ENCODE peak calls at places on chromosomes 12 and 14, in seven cellular contexts. I, K, T, B, S, R and H are unnamed samples.

GRCh38 chr12:53232641-53233538 is 881 bp upstream of the RARG start:
- DNase-seq in I (peak; percentile 70), K (peak; percentile 56), T (peak; percentile 88), B (peak; percentile 89), S (no peak), R (peak; percentile 49), H (no peak)

GRCh38 chr14:38211258-38211735 is 3.6 kb downstream of the SSTR1 start:
- DNase-seq in I (no peak), K (no peak), T (no peak), B (no peak), S (no peak), R (no peak), H (no peak)

GRCh38 chr14:50061664-50062437 is 54.5 kb downstream of the VCPKMT start:
- DNase-seq in I (peak; percentile 61), K (peak; percentile 41), T (no peak), B (no peak), S (no peak), R (peak; percentile 41), H (peak; percentile 40)

GRCh38 chr12:124297389-124297788 is 2.5 kb downstream of the RFLNA start:
- DNase-seq in I (no peak), K (no peak), T (no peak), B (no peak), S (no peak), R (no peak), H (no peak)

GRCh38 chr12:48883305-48884171 is 17.9 kb upstream of the RND1 start:
- DNase-seq in I (peak; percentile 83), K (no peak), T (peak; percentile 19), B (no peak), S (no peak), R (no peak), H (no peak)

GRCh38 chr12:21526053-21526452 is at the start of gene SPX:
- DNase-seq in I (no peak), K (peak; percentile 11), T (no peak), B (no peak), S (no peak), R (peak; percentile 55), H (no peak)

GRCh38 chr12:121537814-121538698 is 42.8 kb downstream of the KDM2B start:
- DNase-seq in I (peak; percentile 33), K (no peak), T (peak; percentile 75), B (no peak), S (no peak), R (no peak), H (no peak)

GRCh38 chr12:132238487-132239248 is 90.7 kb downstream of the GALNT9 start:
- DNase-seq in I (no peak), K (no peak), T (peak; percentile 9), B (no peak), S (no peak), R (no peak), H (no peak)

GRCh38 chr12:4353785-4354208 is 25.7 kb downstream of the FGF23 start:
- DNase-seq in I (no peak), K (no peak), T (no peak), B (no peak), S (no peak), R (peak; percentile 14), H (peak; percentile 4)

GRCh38 chr14:64870160-64870559 is 9.5 kb downstream of the SPTB start:
- DNase-seq in I (no peak), K (no peak), T (no peak), B (no peak), S (no peak), R (no peak), H (no peak)

GRCh38 chr14:75857199-75857598 is 124.6 kb downstream of the TGFB3 start:
- DNase-seq in I (no peak), K (no peak), T (no peak), B (no peak), S (no peak), R (no peak), H (no peak)
- H3K4me3 ChIP-seq in I (no peak overlapping the region), K (no peak overlapping the region), T (no peak overlapping the region), B (no peak overlapping the region), S (no peak overlapping the region), R (no peak overlapping the region), H (no peak overlapping the region)

DNA sequence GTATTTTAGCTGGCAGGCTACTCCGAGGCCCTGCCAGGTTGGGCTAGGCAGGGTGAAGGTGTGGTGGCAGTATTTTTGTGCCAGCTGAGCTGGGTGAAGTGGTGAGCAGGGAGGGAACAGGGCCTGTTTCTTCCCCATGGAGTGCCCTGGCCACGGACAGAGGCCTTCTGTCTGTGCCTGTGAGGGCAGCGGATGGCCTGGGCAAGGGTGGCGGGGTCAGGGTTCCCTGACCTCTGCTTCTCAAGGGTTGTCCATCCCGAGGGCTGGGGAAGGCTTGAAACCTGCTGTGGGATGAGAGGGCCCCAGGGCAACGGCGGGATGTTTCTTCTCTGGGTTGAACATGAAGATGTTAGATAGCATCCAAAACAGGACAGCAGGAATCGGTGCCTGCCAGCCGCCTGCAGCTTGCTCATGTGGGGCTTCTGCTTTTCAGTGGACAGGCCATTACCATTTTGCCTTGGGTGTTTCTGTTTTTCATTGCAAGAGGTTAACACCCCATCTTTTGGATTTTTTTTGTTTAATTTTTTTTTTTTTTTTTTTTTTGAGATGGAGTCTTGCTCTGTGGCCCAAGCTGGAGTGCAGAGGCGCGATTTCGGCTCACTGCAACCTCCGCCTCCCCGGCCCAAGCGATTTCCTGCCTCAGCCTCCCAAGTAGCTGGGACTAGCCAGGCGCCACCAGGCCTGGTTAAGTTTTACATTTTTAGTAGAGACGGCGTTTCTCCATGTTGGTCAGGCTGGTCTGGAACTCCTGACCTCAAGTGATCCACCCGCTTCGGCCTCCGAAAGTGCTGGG is 3.3 kb downstream of the MTA1 start:
- DNase-seq in I (no peak), K (no peak), T (no peak), B (no peak), S (no peak), R (no peak), H (no peak)
- H3K4me3 ChIP-seq in I (no peak overlapping the region), K (no peak overlapping the region), T (no peak overlapping the region), B (no peak overlapping the region), S (no peak overlapping the region), R (no peak overlapping the region), H (no peak overlapping the region)

GRCh38 chr14:37196604-37197420 is 925 bp upstream of the MIPOL1 start:
- DNase-seq in I (no peak), K (no peak), T (no peak), B (no peak), S (no peak), R (no peak), H (no peak)
- H3K4me3 ChIP-seq in I (peak overlapping the region; percentile 69), K (peak overlapping the region; percentile 82), T (peak overlapping the region; percentile 97), B (peak overlapping the region; percentile 62), S (peak overlapping the region; percentile 55), R (peak overlapping the region; percentile 72), H (peak overlapping the region; percentile 77)

GRCh38 chr12:105031061-105031807 is 45.1 kb downstream of the NOPCHAP1 start:
- DNase-seq in I (no peak), K (no peak), T (no peak), B (no peak), S (no peak), R (no peak), H (no peak)
- H3K4me3 ChIP-seq in I (no peak overlapping the region), K (no peak overlapping the region), T (no peak overlapping the region), B (no peak overlapping the region), S (no peak overlapping the region), R (no peak overlapping the region), H (no peak overlapping the region)

GRCh38 chr14:104932676-104933631 is 8.3 kb downstream of the PLD4 start:
- DNase-seq in I (peak; percentile 88), K (peak; percentile 82), T (peak; percentile 96), B (peak; percentile 93), S (peak; percentile 20), R (peak; percentile 79), H (peak; percentile 66)
- H3K4me3 ChIP-seq in I (peak overlapping the region; percentile 55), K (peak overlapping the region; percentile 58), T (no peak overlapping the region), B (peak overlapping the region; percentile 73), S (peak overlapping the region; percentile 52), R (peak overlapping the region; percentile 58), H (peak overlapping the region; percentile 38)

GRCh38 chr12:81088221-81088620 is 10.3 kb downstream of the ACSS3 start:
- DNase-seq in I (no peak), K (no peak), T (no peak), B (no peak), S (no peak), R (no peak), H (no peak)

GRCh38 chr12:81086342-81086741 is 8.5 kb downstream of the ACSS3 start:
- DNase-seq in I (no peak), K (peak; percentile 4), T (no peak), B (no peak), S (no peak), R (no peak), H (no peak)

GRCh38 chr12:81083906-81084513 is 6.1 kb downstream of the ACSS3 start:
- DNase-seq in I (no peak), K (no peak), T (no peak), B (no peak), S (no peak), R (no peak), H (no peak)

GRCh38 chr12:81084848-81085350 is 7.0 kb downstream of the ACSS3 start:
- DNase-seq in I (no peak), K (peak; percentile 24), T (no peak), B (no peak), S (no peak), R (no peak), H (no peak)

DNA sequence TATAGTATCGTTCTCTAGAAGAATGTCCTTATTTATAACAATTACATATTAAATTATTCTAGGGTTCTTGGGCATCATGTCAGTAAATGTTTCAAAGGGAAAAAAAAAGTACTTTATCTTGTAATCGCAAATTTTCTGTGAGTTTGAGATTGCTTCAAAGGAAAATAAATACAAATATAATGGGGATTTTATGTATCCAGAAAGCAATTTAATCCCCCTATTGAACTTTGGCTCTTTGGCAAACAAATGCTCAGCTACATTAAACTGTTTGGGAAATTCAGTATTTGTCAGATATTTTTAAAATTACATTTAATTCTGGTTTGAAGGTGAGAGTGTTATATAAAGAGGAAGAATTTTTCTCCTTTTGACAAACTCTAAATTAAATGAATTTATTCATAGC is 8.0 kb downstream of the ACSS3 start:
- DNase-seq in I (no peak), K (no peak), T (no peak), B (no peak), S (no peak), R (no peak), H (no peak)
- H3K4me3 ChIP-seq in I (no peak overlapping the region), K (no peak overlapping the region), T (no peak overlapping the region), B (no peak overlapping the region), S (no peak overlapping the region), R (no peak overlapping the region), H (no peak overlapping the region)

DNA sequence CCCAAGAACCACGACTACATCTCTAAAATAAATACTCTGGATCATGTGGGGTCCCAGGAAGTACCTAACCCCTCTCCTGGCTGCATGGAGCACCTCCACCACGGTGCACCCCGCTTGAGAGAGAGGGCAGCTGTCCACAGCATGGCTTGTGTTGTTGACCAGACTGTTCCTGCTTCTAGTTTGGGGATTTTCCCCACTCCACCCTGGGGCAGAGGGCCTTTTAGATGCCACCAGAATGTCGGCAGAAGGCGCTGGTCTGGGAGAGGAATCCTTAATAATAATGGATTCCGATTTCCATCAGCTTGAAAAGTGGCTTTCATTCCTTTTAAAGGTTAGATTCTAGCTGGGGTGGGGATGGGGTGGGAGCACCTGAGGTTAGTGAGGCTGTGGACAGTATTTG is 1.7 kb downstream of the ESRRB start:
- DNase-seq in I (no peak), K (no peak), T (no peak), B (no peak), S (no peak), R (no peak), H (no peak)
- H3K4me3 ChIP-seq in I (no peak overlapping the region), K (no peak overlapping the region), T (no peak overlapping the region), B (peak overlapping the region; percentile 40), S (no peak overlapping the region), R (no peak overlapping the region), H (no peak overlapping the region)